ENCODE peak calls at places on chromosomes 11 and 22, in eight cellular contexts. X, D, T, F, A, Q, G and M are unnamed samples.

GRCh38 chr11:124839051-124839971 is 25.9 kb upstream of the ROBO3 start:
- DNase-seq in D (no peak), X (no peak), A (no peak), F (no peak), T (no peak), Q (no peak), G (no peak), M (no peak)

GRCh38 chr11:13335319-13335718 is 57.7 kb downstream of the BMAL1 start:
- DNase-seq in D (no peak), A (peak), T (peak), X (peak), F (peak), G (peak), Q (peak), M (no peak)

GRCh38 chr11:110093407-110094297 is 460 bp downstream of the ZC3H12C start:
- DNase-seq in F (peak), X (peak), D (peak), Q (peak), T (peak), A (no peak), G (no peak), M (no peak)

GRCh38 chr11:3231851-3232744 is at the start of gene MRGPRE:
- DNase-seq in T (peak), X (peak), A (no peak), D (no peak), G (no peak), F (no peak), Q (peak), M (no peak)

GRCh38 chr22:23151827-23152226 is 6.5 kb downstream of the RAB36 start:
- DNase-seq in A (no peak), D (no peak), G (no peak), T (no peak), X (no peak), Q (no peak), F (no peak), M (no peak)

GRCh38 chr22:45602824-45603301 is 68.8 kb upstream of the ATXN10 start:
- DNase-seq in Q (peak), T (no peak), G (peak), D (no peak), X (peak), A (no peak), F (no peak), M (no peak)

GRCh38 chr22:37777122-37777687 is 30.5 kb upstream of the GCAT start:
- DNase-seq in D (no peak), A (no peak), Q (peak), F (peak), X (peak), T (peak), G (no peak), M (peak)

GRCh38 chr11:75022759-75023396 is 34.1 kb downstream of the NEU3 start:
- DNase-seq in G (peak), X (peak), F (peak), D (peak), T (peak), Q (peak), A (peak), M (no peak)

GRCh38 chr22:50250555-50251471 is at the start of gene HDAC10:
- DNase-seq in G (peak), F (peak), Q (peak), X (peak), A (peak), D (no peak), T (peak), M (no peak)

GRCh38 chr11:11347583-11347982 is 5.5 kb downstream of the CSNK2A3 start:
- DNase-seq in F (no peak), X (no peak), D (no peak), A (no peak), G (no peak), T (peak), Q (no peak), M (no peak)

GRCh38 chr11:59197990-59198389 is 14.7 kb downstream of the MPEG1 start:
- DNase-seq in F (peak), Q (no peak), G (no peak), D (peak), X (no peak), T (peak), A (no peak), M (no peak)

GRCh38 chr22:17334054-17334453 is 35.2 kb upstream of the CECR2 start:
- DNase-seq in G (no peak), Q (no peak), F (no peak), D (no peak), X (no peak), A (no peak), T (no peak), M (no peak)

GRCh38 chr11:2071748-2072385 is 67.3 kb downstream of the IGF2 start:
- DNase-seq in D (no peak), Q (no peak), G (no peak), A (no peak), F (peak), X (no peak), T (no peak), M (no peak)

GRCh38 chr11:63840356-63841060 is 1.6 kb downstream of the MARK2 start:
- DNase-seq in X (peak), G (no peak), F (no peak), A (no peak), T (no peak), D (no peak), Q (no peak), M (no peak)

GRCh38 chr22:44347549-44347948 is 34.8 kb upstream of the SHISAL1 start:
- DNase-seq in T (no peak), F (no peak), G (no peak), D (no peak), Q (no peak), X (peak), A (no peak), M (no peak)

GRCh38 chr11:3169235-3169951 is 4.3 kb upstream of the OSBPL5 start:
- DNase-seq in Q (peak), A (no peak), F (peak), D (no peak), G (peak), X (peak), T (peak), M (no peak)

GRCh38 chr11:63613517-63614135 is 607 bp downstream of the PLAAT3 start:
- DNase-seq in T (peak), X (peak), A (peak), F (no peak), D (peak), Q (no peak), G (no peak), M (no peak)

GRCh38 chr11:122354029-122354697 is 238.1 kb upstream of the BLID start:
- DNase-seq in Q (no peak), X (no peak), D (no peak), A (no peak), G (no peak), T (no peak), F (no peak), M (no peak)

GRCh38 chr11:61961570-61962212 is 5.7 kb downstream of the FTH1 start:
- DNase-seq in T (peak), Q (peak), G (no peak), F (peak), D (peak), A (no peak), X (no peak), M (no peak)

GRCh38 chr11:85182437-85183109 is 444.6 kb downstream of the DLG2 start:
- DNase-seq in F (peak), A (no peak), X (peak), G (peak), D (no peak), Q (peak), T (no peak), M (no peak)

GRCh38 chr11:70164705-70165104 is 38.4 kb upstream of the FADD start:
- DNase-seq in G (no peak), X (no peak), A (no peak), T (no peak), Q (no peak), F (no peak), D (no peak), M (no peak)